ENCODE peak calls at places on chromosomes 11 and 22, in six cellular contexts. V, Q, N, O, I and T are unnamed samples.

GRCh38 chr22:37563153-37564081 is 3.1 kb downstream of the CDC42EP1 start:
- DNase-seq in I (no peak), N (peak), O (no peak), Q (peak), V (no peak), T (peak)

GRCh38 chr11:26537341-26537740 is 34.7 kb downstream of the MUC15 start:
- DNase-seq in O (no peak), Q (no peak), I (no peak), V (no peak), N (no peak), T (no peak)

GRCh38 chr22:50423956-50424355 is 50.9 kb downstream of the SBF1 start:
- DNase-seq in I (no peak), N (no peak), O (no peak), V (no peak), Q (no peak), T (no peak)

GRCh38 chr11:121520243-121521144 is 67.7 kb upstream of the SORL1-AS1 start:
- DNase-seq in N (peak), Q (peak), O (no peak), V (no peak), I (no peak), T (no peak)

GRCh38 chr11:57363131-57363530 is 17.8 kb downstream of the PRG3 start:
- DNase-seq in O (no peak), I (no peak), N (no peak), Q (no peak), V (no peak), T (no peak)

GRCh38 chr11:132874638-132875037 is 657.7 kb downstream of the OPCML start:
- DNase-seq in O (no peak), N (peak), V (no peak), Q (peak), I (no peak), T (no peak)

GRCh38 chr11:10155793-10156490 is 138.1 kb downstream of the SBF2 start:
- DNase-seq in I (no peak), O (peak), V (no peak), N (no peak), Q (no peak), T (peak)

GRCh38 chr11:101583180-101584128 is at the start of gene TRPC6:
- DNase-seq in V (no peak), O (peak), Q (peak), N (peak), I (no peak), T (no peak)

GRCh38 chr11:95138448-95138847 is 48.8 kb downstream of the ENDOD1 start:
- DNase-seq in Q (peak), N (no peak), O (no peak), V (no peak), I (no peak), T (no peak)

GRCh38 chr11:114163830-114164401 is 104.4 kb downstream of the ZBTB16 start:
- DNase-seq in O (no peak), Q (peak), V (no peak), I (no peak), N (no peak), T (no peak)

GRCh38 chr22:48665286-48666010 is 1162.2 kb downstream of the BRD1 start:
- DNase-seq in N (no peak), Q (no peak), O (no peak), V (no peak), I (no peak), T (no peak)

GRCh38 chr22:48666620-48667019 is 1161.1 kb downstream of the BRD1 start:
- DNase-seq in Q (no peak), I (no peak), N (no peak), V (no peak), O (no peak), T (no peak)

GRCh38 chr22:48662476-48663150 is 1165.1 kb downstream of the BRD1 start:
- DNase-seq in O (no peak), V (no peak), I (no peak), Q (no peak), N (no peak), T (no peak)

GRCh38 chr22:48663297-48663696 is 1164.4 kb downstream of the BRD1 start:
- DNase-seq in Q (no peak), I (no peak), N (no peak), V (no peak), O (peak), T (no peak)

GRCh38 chr22:48664586-48664985 is 1163.1 kb downstream of the BRD1 start:
- DNase-seq in N (no peak), I (no peak), O (no peak), Q (no peak), V (no peak), T (no peak)
- H3K23ac ChIP-seq in N (no peak), I (no peak), O (no peak), Q (no peak), V (no peak), T (no peak)

GRCh38 chr11:66676279-66676919 is 1.3 kb downstream of the RBM4B start:
- DNase-seq in I (no peak), N (no peak), V (no peak), Q (no peak), O (no peak), T (no peak)
- H3K23ac ChIP-seq in I (no peak), N (peak), V (no peak), Q (no peak), O (no peak), T (no peak)

GRCh38 chr11:62610814-62611704 is 1.5 kb downstream of the EML3 start:
- DNase-seq in Q (no peak), V (no peak), N (no peak), O (no peak), I (no peak), T (no peak)
- H3K23ac ChIP-seq in Q (no peak), V (peak), N (peak), O (no peak), I (no peak), T (no peak)

GRCh38 chr22:46773074-46773473 is 10.6 kb downstream of the TBC1D22A start:
- DNase-seq in O (no peak), Q (no peak), I (no peak), N (no peak), V (no peak), T (no peak)

GRCh38 chr22:46776486-46776826 is 14.0 kb downstream of the TBC1D22A start:
- DNase-seq in Q (no peak), V (no peak), N (no peak), I (no peak), O (no peak), T (no peak)

GRCh38 chr22:46775364-46775758 is 12.9 kb downstream of the TBC1D22A start:
- DNase-seq in Q (no peak), V (no peak), N (no peak), I (no peak), O (no peak), T (no peak)

GRCh38 chr22:46775789-46776485 is 13.5 kb downstream of the TBC1D22A start:
- DNase-seq in O (no peak), N (no peak), I (no peak), Q (no peak), V (no peak), T (no peak)

DNA sequence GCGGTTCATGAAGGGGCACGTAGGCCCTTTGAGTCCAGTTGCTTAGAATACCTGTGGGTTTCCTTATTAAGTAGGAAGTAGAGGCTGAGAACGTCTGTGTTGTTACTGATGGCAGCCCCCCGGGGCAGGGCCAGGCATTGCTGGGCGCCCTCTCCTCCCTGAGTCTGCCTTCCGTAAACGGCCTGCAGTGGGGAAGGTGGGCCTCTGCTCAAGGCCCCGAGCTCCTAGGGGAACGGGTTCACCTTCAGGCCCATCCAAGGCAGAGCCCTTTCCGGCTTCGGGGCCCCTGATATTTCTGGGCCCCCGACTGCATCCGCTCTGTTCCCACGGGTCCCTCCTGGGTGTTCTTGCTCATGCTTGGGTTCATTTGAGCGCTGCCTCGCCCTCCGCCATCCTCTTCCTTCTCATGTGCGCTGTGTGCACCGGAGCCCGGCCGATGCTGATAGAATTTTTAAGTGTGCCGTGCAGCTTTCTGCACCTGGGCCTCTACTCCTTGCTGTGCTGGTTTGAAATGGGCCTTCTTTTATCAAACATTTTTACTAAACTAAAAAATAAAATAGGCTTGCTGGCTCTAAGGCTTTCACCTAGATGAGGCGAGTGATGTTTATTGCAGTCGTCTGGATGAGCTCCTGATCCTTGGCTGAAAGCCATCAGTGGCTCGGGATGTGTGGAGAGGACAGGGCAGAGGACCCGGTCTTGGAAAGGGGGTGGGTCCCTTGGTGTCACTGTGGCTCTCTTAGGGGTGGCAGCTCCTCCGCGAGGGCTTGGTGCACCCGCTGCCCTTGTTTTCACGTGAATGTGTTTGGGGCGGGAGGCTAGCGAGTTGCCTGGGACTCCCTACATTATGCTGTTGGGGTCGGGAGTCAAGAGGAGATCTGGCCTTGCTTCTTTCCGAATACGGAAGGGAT is 12.3 kb downstream of the TBC1D22A start:
- DNase-seq in I (no peak), V (no peak), Q (no peak), N (no peak), O (no peak), T (no peak)
- H3K23ac ChIP-seq in I (no peak), V (no peak), Q (no peak), N (no peak), O (no peak), T (no peak)

DNA sequence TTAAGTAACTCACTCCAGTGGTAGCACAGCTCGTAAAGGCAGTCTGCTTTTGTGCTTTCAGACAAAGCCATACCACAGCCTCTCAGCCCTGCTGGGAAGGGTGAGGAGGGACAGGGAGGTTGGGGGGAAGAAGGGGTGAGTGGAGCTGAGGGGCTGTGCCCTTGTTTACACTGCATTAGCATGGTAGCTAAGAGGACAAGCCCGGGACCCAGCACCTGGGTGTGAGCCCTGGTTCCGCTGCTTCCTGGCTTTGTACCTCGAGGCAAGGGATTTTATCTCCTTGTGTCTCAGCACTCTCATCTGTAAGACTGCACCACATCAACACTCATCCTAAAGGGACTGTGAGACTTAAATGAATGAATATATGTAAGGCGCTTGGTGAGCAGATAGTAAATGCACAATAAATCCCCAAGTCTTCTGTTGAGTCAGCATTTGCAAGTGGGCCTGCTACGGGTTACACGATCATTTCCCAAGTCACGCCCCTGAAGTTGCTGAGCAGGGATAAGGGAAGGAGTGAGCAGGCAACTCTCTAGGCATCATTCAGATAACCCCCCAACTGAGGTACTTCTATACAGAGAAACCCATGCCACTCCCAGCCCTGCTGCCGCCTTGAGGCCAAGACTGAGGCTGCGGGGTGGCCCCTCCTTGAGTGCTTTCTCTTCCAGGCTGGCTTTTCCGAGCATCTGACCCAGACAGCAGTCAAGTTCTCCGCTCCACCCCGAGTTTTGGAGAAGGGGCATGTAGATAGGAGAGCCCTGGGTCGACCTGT is 7.5 kb downstream of the RASD2 start:
- DNase-seq in I (no peak), O (peak), V (no peak), Q (peak), N (no peak), T (no peak)
- H3K23ac ChIP-seq in I (no peak), O (no peak), V (no peak), Q (no peak), N (no peak), T (no peak)